ENCODE peak calls at places on chromosome 18, in four cellular contexts. V, S, E and P are unnamed samples.

GRCh38 chr18:55220523-55220922 is 261.3 kb upstream of the CCDC68 start:
- DNase-seq in V (no peak), S (no peak), E (no peak), P (no peak)

GRCh38 chr18:69689081-69689759 is 258.5 kb downstream of the CD226 start:
- DNase-seq in V (no peak), S (no peak), E (no peak), P (no peak)

GRCh38 chr18:55839350-55839749 is 251.4 kb upstream of the TCF4 start:
- DNase-seq in V (no peak), S (peak; percentile 60), E (no peak), P (no peak)

GRCh38 chr18:34431012-34431411 is 206.3 kb upstream of the NOL4 start:
- DNase-seq in V (no peak), S (no peak), E (no peak), P (no peak)

GRCh38 chr18:5890606-5891360 is 4.5 kb downstream of the TMEM200C start:
- DNase-seq in V (no peak), S (no peak), E (peak; percentile 62), P (peak; percentile 52)

GRCh38 chr18:68152770-68153169 is 562.1 kb downstream of the TMX3 start:
- DNase-seq in V (peak; percentile 14), S (no peak), E (no peak), P (peak; percentile 31)

GRCh38 chr18:79208882-79209281 is 139.7 kb downstream of the ATP9B start:
- DNase-seq in V (no peak), S (no peak), E (no peak), P (no peak)

GRCh38 chr18:25247725-25248124 is 104.2 kb downstream of the ZNF521 start:
- DNase-seq in V (no peak), S (peak; percentile 11), E (no peak), P (no peak)

GRCh38 chr18:32469190-32469611 is 1.5 kb downstream of the GAREM1 start:
- DNase-seq in V (peak; percentile 70), S (peak; percentile 37), E (peak; percentile 10), P (peak; percentile 48)

GRCh38 chr18:34710430-34711386 is 610 bp downstream of the DTNA start:
- DNase-seq in V (peak; percentile 51), S (peak; percentile 22), E (no peak), P (no peak)

GRCh38 chr18:1078301-1078700 is 173.6 kb downstream of the ADCYAP1 start:
- DNase-seq in V (no peak), S (no peak), E (no peak), P (no peak)

GRCh38 chr18:35201502-35201901 is 39.3 kb upstream of the ZNF397 start:
- DNase-seq in V (no peak), S (no peak), E (no peak), P (no peak)

GRCh38 chr18:13159579-13159978 is 59.0 kb upstream of the LDLRAD4 start:
- DNase-seq in V (peak; percentile 51), S (peak; percentile 36), E (no peak), P (no peak)

GRCh38 chr18:28823506-28824182 is 646.7 kb upstream of the CDH2 start:
- DNase-seq in V (no peak), S (peak; percentile 47), E (no peak), P (no peak)

GRCh38 chr18:13264091-13264777 is 45.7 kb downstream of the LDLRAD4 start:
- DNase-seq in V (no peak), S (no peak), E (no peak), P (no peak)

GRCh38 chr18:3186678-3187658 is 32.8 kb downstream of the MYOM1 start:
- DNase-seq in V (peak; percentile 40), S (no peak), E (no peak), P (no peak)

GRCh38 chr18:44897445-44898215 is 216.9 kb downstream of the SETBP1 start:
- DNase-seq in V (no peak), S (no peak), E (no peak), P (no peak)

GRCh38 chr18:13216092-13216582 is 2.4 kb upstream of the LDLRAD4 start:
- DNase-seq in V (peak; percentile 35), S (peak; percentile 80), E (peak; percentile 70), P (peak; percentile 86)

GRCh38 chr18:46346896-46347630 is 242.9 kb downstream of the HAUS1 start:
- DNase-seq in V (no peak), S (no peak), E (no peak), P (no peak)

GRCh38 chr18:48934708-48935432 is 15.9 kb downstream of the SMAD7 start:
- DNase-seq in V (no peak), S (no peak), E (no peak), P (no peak)

GRCh38 chr18:33839452-33840225 is 261.6 kb downstream of the ASXL3 start:
- DNase-seq in V (peak; percentile 78), S (peak; percentile 53), E (no peak), P (peak; percentile 21)

GRCh38 chr18:46393230-46393629 is 263.8 kb downstream of the LOXHD1 start:
- DNase-seq in V (peak; percentile 19), S (peak; percentile 30), E (no peak), P (no peak)

GRCh38 chr18:55095579-55095978 is 136.3 kb upstream of the CCDC68 start:
- DNase-seq in V (no peak), S (no peak), E (no peak), P (no peak)

GRCh38 chr18:10140461-10140911 is 226.7 kb downstream of the VAPA start:
- DNase-seq in V (no peak), S (peak; percentile 29), E (no peak), P (no peak)

GRCh38 chr18:40048886-40049650 is 1906.0 kb upstream of the PIK3C3 start:
- DNase-seq in V (no peak), S (no peak), E (no peak), P (no peak)